ENCODE peak calls at places on chromosomes 12 and 14, in five cellular contexts. C is B cell, I is IMR-90, H is left colon, W is GM12892. T is an unnamed sample.

GRCh38 chr12:132222096-132222807 is 78.0 kb downstream of the NOC4L start:
- DNase-seq in C (peak), I (peak), H (no peak), W (no peak), T (no peak)

GRCh38 chr12:127052491-127053232 is 1214.3 kb upstream of the TMEM132C start:
- DNase-seq in C (no peak), I (peak), H (no peak), W (no peak), T (no peak)

GRCh38 chr14:65461730-65462129 is 49.2 kb downstream of the FUT8 start:
- DNase-seq in C (no peak), I (no peak), H (no peak), W (no peak), T (no peak)

GRCh38 chr14:72736348-72736747 is 157.6 kb downstream of the DPF3 start:
- DNase-seq in C (no peak), I (peak), H (no peak), W (no peak), T (no peak)

GRCh38 chr12:42574879-42575278 is 14.7 kb downstream of the PRICKLE1 start:
- DNase-seq in C (no peak), I (no peak), H (no peak), W (no peak), T (no peak)

GRCh38 chr12:124573839-124574786 is 6.7 kb upstream of the NCOR2 start:
- DNase-seq in C (no peak), I (no peak), H (no peak), W (no peak), T (no peak)

GRCh38 chr14:30482270-30482669 is 76.7 kb upstream of the G2E3 start:
- DNase-seq in C (no peak), I (no peak), H (no peak), W (no peak), T (no peak)

GRCh38 chr12:92078167-92079053 is 67.2 kb downstream of the BTG1 start:
- DNase-seq in C (no peak), I (peak), H (no peak), W (no peak), T (no peak)

GRCh38 chr12:106760184-106760531 is 14.3 kb upstream of the RIC8B start:
- DNase-seq in C (peak), I (peak), H (no peak), W (peak), T (peak)

GRCh38 chr12:90851800-90852718 is 102.9 kb downstream of the CCER1 start:
- DNase-seq in C (no peak), I (no peak), H (no peak), W (no peak), T (no peak)

GRCh38 chr12:10497602-10498001 is 8.1 kb upstream of the EIF2S3B start:
- DNase-seq in C (no peak), I (no peak), H (no peak), W (no peak), T (no peak)

GRCh38 chr14:93520053-93520607 is 89.4 kb downstream of the UNC79 start:
- DNase-seq in C (no peak), I (no peak), H (no peak), W (no peak), T (no peak)

GRCh38 chr12:78241472-78241871 is 410.8 kb downstream of the NAV3 start:
- DNase-seq in C (no peak), I (no peak), H (no peak), W (no peak), T (no peak)

GRCh38 chr12:20194171-20194570 is 174.2 kb upstream of the PDE3A start:
- DNase-seq in C (no peak), I (peak), H (no peak), W (no peak), T (no peak)

GRCh38 chr14:76942288-76942778 is 86.2 kb downstream of the IRF2BPL start:
- DNase-seq in C (no peak), I (no peak), H (no peak), W (no peak), T (no peak)

GRCh38 chr12:112524676-112525425 is 106.1 kb downstream of the PTPN11 start:
- DNase-seq in C (no peak), I (peak), H (no peak), W (no peak), T (no peak)

GRCh38 chr14:50018236-50019210 is 97.8 kb downstream of the VCPKMT start:
- DNase-seq in C (no peak), I (peak), H (no peak), W (no peak), T (no peak)

GRCh38 chr12:80352476-80352875 is 91.6 kb upstream of the PTPRQ start:
- DNase-seq in C (no peak), I (peak), H (no peak), W (no peak), T (no peak)

GRCh38 chr12:53759261-53759660 is 7.5 kb upstream of the CISTR start:
- DNase-seq in C (no peak), I (no peak), H (no peak), W (no peak), T (no peak)

GRCh38 chr14:50719911-50720759 is 52.0 kb upstream of the SAV1 start:
- DNase-seq in C (no peak), I (peak), H (no peak), W (no peak), T (no peak)